ENCODE peak calls at places on chromosome 14, in eight cellular contexts. One of them, this sample, is unnamed.
A peak's percentile ranks its signal among the peaks of the same experiment; 100 is the strongest.

GRCh38 chr14:86683525-86683924 is 1153.6 kb downstream of the FLRT2 start:
- DNase-seq in breast epithelium: no peak
- DNase-seq in lower leg skin: no peak
- DNase-seq in fibroblast of lung: no peak
- DNase-seq in AG04449: no peak
- DNase-seq in HCT116: no peak
- DNase-seq in psoas muscle: no peak
- DNase-seq in GM06990: no peak
- DNase-seq in this sample: no peak

GRCh38 chr14:55180434-55180833 is 11.0 kb downstream of the DLGAP5 start:
- DNase-seq in breast epithelium: peak; percentile 20
- DNase-seq in GM06990: peak; percentile 51
- DNase-seq in lower leg skin: no peak
- DNase-seq in HCT116: no peak
- DNase-seq in fibroblast of lung: peak; percentile 18
- DNase-seq in AG04449: peak; percentile 12
- DNase-seq in psoas muscle: no peak
- DNase-seq in this sample: no peak

GRCh38 chr14:22824711-22825359 is 4.9 kb upstream of the MRPL52 start:
- DNase-seq in lower leg skin: no peak
- DNase-seq in HCT116: peak; percentile 53
- DNase-seq in GM06990: no peak
- DNase-seq in AG04449: no peak
- DNase-seq in breast epithelium: no peak
- DNase-seq in psoas muscle: no peak
- DNase-seq in fibroblast of lung: peak; percentile 98
- DNase-seq in this sample: no peak

GRCh38 chr14:61381589-61381988 is 60.2 kb downstream of the PRKCH start:
- DNase-seq in fibroblast of lung: no peak
- DNase-seq in HCT116: no peak
- DNase-seq in AG04449: no peak
- DNase-seq in breast epithelium: peak; percentile 30
- DNase-seq in psoas muscle: no peak
- DNase-seq in GM06990: no peak
- DNase-seq in lower leg skin: no peak
- DNase-seq in this sample: no peak

GRCh38 chr14:36724162-36724561 is 62.5 kb downstream of the PAX9 start:
- DNase-seq in AG04449: no peak
- DNase-seq in psoas muscle: no peak
- DNase-seq in lower leg skin: no peak
- DNase-seq in fibroblast of lung: no peak
- DNase-seq in breast epithelium: no peak
- DNase-seq in HCT116: no peak
- DNase-seq in GM06990: no peak
- DNase-seq in this sample: no peak

GRCh38 chr14:91372680-91373495 is 44.7 kb downstream of the CCDC88C start:
- DNase-seq in HCT116: no peak
- DNase-seq in breast epithelium: no peak
- DNase-seq in fibroblast of lung: no peak
- DNase-seq in lower leg skin: no peak
- DNase-seq in psoas muscle: no peak
- DNase-seq in AG04449: no peak
- DNase-seq in GM06990: peak; percentile 65
- DNase-seq in this sample: no peak

GRCh38 chr14:94113908-94114588 is 3.5 kb downstream of the IFI27 start:
- DNase-seq in psoas muscle: no peak
- DNase-seq in fibroblast of lung: peak; percentile 66
- DNase-seq in AG04449: no peak
- DNase-seq in HCT116: no peak
- DNase-seq in lower leg skin: no peak
- DNase-seq in breast epithelium: no peak
- DNase-seq in GM06990: no peak
- DNase-seq in this sample: no peak

GRCh38 chr14:64266206-64266605 is 28.0 kb downstream of the ESR2 start:
- DNase-seq in HCT116: no peak
- DNase-seq in psoas muscle: no peak
- DNase-seq in breast epithelium: no peak
- DNase-seq in lower leg skin: no peak
- DNase-seq in GM06990: no peak
- DNase-seq in fibroblast of lung: peak; percentile 13
- DNase-seq in AG04449: no peak
- DNase-seq in this sample: no peak

DNA sequence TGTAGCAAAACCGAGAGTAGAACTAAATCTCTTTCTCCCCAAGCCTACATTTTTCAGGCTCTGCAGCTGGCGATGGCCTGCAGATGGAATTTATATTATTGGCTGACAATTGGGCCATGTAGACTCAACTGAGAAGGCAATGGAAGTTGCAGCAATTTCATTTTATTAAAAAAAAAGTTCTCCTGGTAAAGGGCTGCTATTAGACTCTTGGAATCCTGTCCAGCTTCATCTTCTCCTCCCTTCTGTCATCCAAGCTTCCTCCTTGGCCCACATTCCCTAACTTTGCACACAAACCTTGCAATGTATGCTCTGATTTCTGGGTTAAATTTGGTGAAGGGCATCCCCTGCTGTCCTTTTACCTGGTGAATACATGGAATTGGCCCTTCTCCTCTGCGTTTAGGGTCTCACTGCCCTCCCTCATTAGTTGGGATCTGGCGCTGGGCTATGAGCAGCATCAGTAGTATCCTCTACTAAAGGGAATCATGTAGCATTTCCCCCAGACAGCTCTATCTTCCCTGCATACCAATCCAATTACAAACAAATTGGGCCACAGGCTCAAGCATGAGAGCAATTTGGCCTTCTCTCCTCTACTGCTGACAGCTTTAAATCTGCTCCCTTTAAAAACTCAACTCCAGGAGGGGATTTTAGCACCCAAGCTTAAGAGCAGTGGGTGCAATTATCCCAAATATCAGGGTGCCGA is 336.9 kb downstream of the BMP4 start:
- DNase-seq in AG04449: peak; percentile 5
- DNase-seq in breast epithelium: no peak
- DNase-seq in GM06990: no peak
- DNase-seq in lower leg skin: no peak
- DNase-seq in fibroblast of lung: peak; percentile 77
- DNase-seq in HCT116: no peak
- DNase-seq in psoas muscle: no peak
- DNase-seq in this sample: no peak
- TF ChIP-seq CTCF in AG04449: no peak
- TF ChIP-seq CTCF in breast epithelium: no peak
- TF ChIP-seq CTCF in GM06990: no peak
- TF ChIP-seq CTCF in lower leg skin: no peak
- TF ChIP-seq CTCF in fibroblast of lung: no peak
- TF ChIP-seq CTCF in HCT116: no peak
- TF ChIP-seq CTCF in psoas muscle: no peak
- TF ChIP-seq CTCF in this sample: no peak

GRCh38 chr14:100165376-100165775 is 5.9 kb upstream of the DEGS2 start:
- DNase-seq in HCT116: no peak
- DNase-seq in psoas muscle: no peak
- DNase-seq in fibroblast of lung: no peak
- DNase-seq in breast epithelium: no peak
- DNase-seq in lower leg skin: no peak
- DNase-seq in GM06990: no peak
- DNase-seq in AG04449: no peak
- DNase-seq in this sample: no peak
- TF ChIP-seq CTCF in HCT116: no peak
- TF ChIP-seq CTCF in psoas muscle: no peak
- TF ChIP-seq CTCF in fibroblast of lung: no peak
- TF ChIP-seq CTCF in breast epithelium: peak; percentile 20
- TF ChIP-seq CTCF in lower leg skin: no peak
- TF ChIP-seq CTCF in GM06990: no peak
- TF ChIP-seq CTCF in AG04449: no peak
- TF ChIP-seq CTCF in this sample: no peak

GRCh38 chr14:67428501-67429031 is 16.6 kb upstream of the PLEK2 start:
- DNase-seq in GM06990: no peak
- DNase-seq in breast epithelium: no peak
- DNase-seq in lower leg skin: no peak
- DNase-seq in fibroblast of lung: peak; percentile 82
- DNase-seq in HCT116: no peak
- DNase-seq in psoas muscle: no peak
- DNase-seq in AG04449: no peak
- DNase-seq in this sample: no peak
- TF ChIP-seq CTCF in GM06990: no peak
- TF ChIP-seq CTCF in breast epithelium: no peak
- TF ChIP-seq CTCF in lower leg skin: no peak
- TF ChIP-seq CTCF in fibroblast of lung: no peak
- TF ChIP-seq CTCF in HCT116: no peak
- TF ChIP-seq CTCF in psoas muscle: no peak
- TF ChIP-seq CTCF in AG04449: no peak
- TF ChIP-seq CTCF in this sample: no peak

GRCh38 chr14:52043690-52044089 is 25.2 kb downstream of the NID2 start:
- DNase-seq in HCT116: peak; percentile 50
- DNase-seq in lower leg skin: no peak
- DNase-seq in GM06990: no peak
- DNase-seq in fibroblast of lung: no peak
- DNase-seq in psoas muscle: no peak
- DNase-seq in AG04449: no peak
- DNase-seq in breast epithelium: no peak
- DNase-seq in this sample: no peak
- TF ChIP-seq CTCF in HCT116: peak; percentile 58
- TF ChIP-seq CTCF in lower leg skin: no peak
- TF ChIP-seq CTCF in GM06990: peak; percentile 70
- TF ChIP-seq CTCF in fibroblast of lung: peak; percentile 49
- TF ChIP-seq CTCF in psoas muscle: peak; percentile 22
- TF ChIP-seq CTCF in AG04449: peak; percentile 59
- TF ChIP-seq CTCF in breast epithelium: no peak
- TF ChIP-seq CTCF in this sample: peak; percentile 38

GRCh38 chr14:102503576-102504224 is 5.9 kb downstream of the ANKRD9 start:
- DNase-seq in lower leg skin: no peak
- DNase-seq in HCT116: no peak
- DNase-seq in GM06990: no peak
- DNase-seq in breast epithelium: no peak
- DNase-seq in AG04449: no peak
- DNase-seq in psoas muscle: no peak
- DNase-seq in fibroblast of lung: no peak
- DNase-seq in this sample: no peak
- TF ChIP-seq CTCF in lower leg skin: no peak
- TF ChIP-seq CTCF in HCT116: no peak
- TF ChIP-seq CTCF in GM06990: no peak
- TF ChIP-seq CTCF in breast epithelium: no peak
- TF ChIP-seq CTCF in AG04449: no peak
- TF ChIP-seq CTCF in psoas muscle: no peak
- TF ChIP-seq CTCF in fibroblast of lung: no peak
- TF ChIP-seq CTCF in this sample: no peak

DNA sequence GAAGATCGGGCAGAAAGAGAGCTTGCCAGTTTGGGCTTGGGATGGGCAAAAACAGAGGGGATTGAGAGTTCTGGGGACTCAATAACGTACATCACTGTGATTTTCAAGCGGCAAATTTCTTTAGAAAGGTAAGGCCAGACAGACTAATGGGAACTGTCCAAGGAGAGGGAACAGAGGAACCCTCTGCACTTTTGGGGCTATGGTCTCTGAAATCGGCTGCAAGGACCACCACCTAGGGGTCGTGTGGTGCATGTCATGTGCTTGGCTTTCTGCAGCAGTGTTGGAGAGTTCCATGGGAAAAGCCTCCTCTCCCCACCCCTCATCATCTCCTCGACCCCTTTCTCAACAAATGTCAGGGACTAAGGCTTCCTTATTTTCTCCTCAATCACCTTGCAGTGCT is 79.6 kb downstream of the PPM1A start:
- DNase-seq in HCT116: no peak
- DNase-seq in GM06990: no peak
- DNase-seq in psoas muscle: no peak
- DNase-seq in lower leg skin: no peak
- DNase-seq in fibroblast of lung: no peak
- DNase-seq in breast epithelium: no peak
- DNase-seq in AG04449: no peak
- DNase-seq in this sample: no peak
- TF ChIP-seq CTCF in HCT116: no peak
- TF ChIP-seq CTCF in GM06990: no peak
- TF ChIP-seq CTCF in psoas muscle: no peak
- TF ChIP-seq CTCF in lower leg skin: no peak
- TF ChIP-seq CTCF in fibroblast of lung: no peak
- TF ChIP-seq CTCF in breast epithelium: no peak
- TF ChIP-seq CTCF in AG04449: no peak
- TF ChIP-seq CTCF in this sample: peak; percentile 1

DNA sequence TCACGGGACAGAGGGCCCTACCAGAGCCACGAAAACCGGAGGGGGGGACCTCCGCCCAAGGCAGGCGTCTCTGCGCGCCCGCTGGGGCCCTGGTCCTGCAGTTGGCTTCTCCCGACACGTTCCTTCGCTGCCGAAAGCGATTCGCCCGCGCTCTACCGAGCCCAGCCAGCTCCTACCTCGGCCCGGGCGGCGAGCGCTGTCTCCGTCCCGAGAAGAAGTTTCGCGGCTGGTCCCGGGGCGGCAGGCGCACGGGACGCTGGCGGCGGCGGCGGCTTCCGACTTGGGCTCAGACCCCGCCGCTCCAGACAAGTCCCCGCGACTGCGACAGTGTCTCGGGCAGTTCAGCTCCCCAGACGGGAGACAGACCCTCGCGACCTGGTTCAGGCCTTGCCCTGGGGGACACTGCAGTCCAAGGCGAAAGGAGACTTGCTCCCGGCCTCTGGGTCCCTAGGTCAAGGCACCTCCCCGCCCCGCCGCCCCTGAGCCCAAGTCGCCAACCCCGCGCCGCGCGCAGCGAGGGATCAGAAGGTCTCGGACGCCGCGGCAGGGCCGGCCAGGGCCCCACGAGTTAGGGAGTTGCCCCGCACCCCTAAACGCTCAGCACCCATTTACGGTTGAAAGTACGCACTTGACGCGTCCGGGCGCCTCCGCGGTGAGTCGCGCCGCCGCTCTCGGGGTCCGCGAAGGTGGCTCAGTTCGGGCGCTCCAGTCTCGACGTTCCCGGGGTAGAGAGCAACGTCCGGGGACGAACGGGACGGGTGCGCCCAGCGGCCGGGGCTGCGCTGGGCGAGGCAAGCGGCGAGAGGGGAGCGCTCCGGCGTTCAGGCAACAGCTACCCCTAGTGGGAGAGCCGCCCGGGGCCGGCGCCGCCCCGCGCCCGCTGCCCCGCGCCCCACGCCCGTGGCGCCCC is 1.4 kb upstream of the DIO3 start:
- DNase-seq in GM06990: no peak
- DNase-seq in lower leg skin: no peak
- DNase-seq in HCT116: no peak
- DNase-seq in fibroblast of lung: peak; percentile 35
- DNase-seq in AG04449: no peak
- DNase-seq in psoas muscle: peak; percentile 44
- DNase-seq in breast epithelium: no peak
- DNase-seq in this sample: no peak
- TF ChIP-seq CTCF in GM06990: no peak
- TF ChIP-seq CTCF in lower leg skin: no peak
- TF ChIP-seq CTCF in HCT116: no peak
- TF ChIP-seq CTCF in fibroblast of lung: peak; percentile 29
- TF ChIP-seq CTCF in AG04449: no peak
- TF ChIP-seq CTCF in psoas muscle: peak; percentile 21
- TF ChIP-seq CTCF in breast epithelium: no peak
- TF ChIP-seq CTCF in this sample: no peak

This sample was measured in D721Med.